ENCODE peak calls at places on chromosome 9, in nine cellular contexts. C is upper lobe of right lung; Y is H4; G is SIG-M5; O is iPS-NIHi11; S is NCI-H2081; H is activated CD4-positive, alpha-beta T cell treated with anti-CD3 and anti-CD28 coated beads, Interleukin-2, amount 50 U/mL, for 24 hours; U is M059J; F is mesothelial cell of epicardium. L is an unnamed sample.

GRCh38 chr9:99312736-99313135 is 90.7 kb downstream of the SEC61B start:
- DNase-seq in S (no peak), U (no peak), G (no peak), O (no peak), H (no peak), C (no peak), Y (no peak), F (no peak), L (no peak)

GRCh38 chr9:16532681-16533450 is 337.6 kb downstream of the BNC2 start:
- DNase-seq in O (no peak), H (no peak), C (no peak), Y (peak), U (peak), G (no peak), S (no peak), F (no peak), L (no peak)

GRCh38 chr9:126336350-126337335 is 10.0 kb downstream of the MVB12B start:
- DNase-seq in G (no peak), S (no peak), Y (no peak), U (no peak), H (no peak), C (no peak), F (no peak), O (no peak), L (no peak)

GRCh38 chr9:5843450-5844249 is 10.7 kb upstream of the ERMP1 start:
- DNase-seq in G (no peak), F (no peak), C (no peak), S (peak), H (no peak), Y (peak), O (no peak), U (peak), L (no peak)

GRCh38 chr9:15298362-15298761 is 8.7 kb downstream of the TTC39B start:
- DNase-seq in C (no peak), Y (no peak), O (no peak), F (no peak), G (no peak), U (no peak), H (no peak), S (no peak), L (no peak)

GRCh38 chr9:7042124-7042523 is 284.4 kb downstream of the KDM4C start:
- DNase-seq in C (no peak), G (no peak), O (no peak), Y (no peak), U (peak), S (no peak), F (no peak), H (no peak), L (no peak)

GRCh38 chr9:116646661-116647514 is 40.2 kb upstream of the TRIM32 start:
- DNase-seq in F (no peak), O (peak), H (no peak), Y (peak), S (peak), G (no peak), C (no peak), U (peak), L (no peak)

GRCh38 chr9:21994996-21995651 is 533 bp downstream of the CDKN2B-AS1 start:
- DNase-seq in F (peak), H (peak), S (peak), U (peak), G (peak), Y (no peak), O (peak), C (peak), L (peak)

GRCh38 chr9:23464275-23464674 is 361.8 kb downstream of the ELAVL2 start:
- DNase-seq in O (no peak), U (peak), S (no peak), F (no peak), C (no peak), Y (peak), H (no peak), G (no peak), L (no peak)